ENCODE peak calls at places on chromosomes 3 and 15, in four cellular contexts. F, A, O and R are unnamed samples.

GRCh38 chr3:183492849-183493179 is 62.7 kb downstream of the KLHL6 start:
- DNase-seq in O (peak), F (no peak), A (no peak), R (no peak)

GRCh38 chr15:74134387-74135027 is 4.1 kb downstream of the ISLR2 start:
- DNase-seq in O (peak), A (no peak), F (no peak), R (no peak)

GRCh38 chr3:14124223-14124614 is 451 bp downstream of the CHCHD4 start:
- DNase-seq in A (peak), F (no peak), O (no peak), R (peak)

GRCh38 chr3:151859125-151859741 is 14.2 kb upstream of the SUCNR1 start:
- DNase-seq in F (no peak), O (no peak), A (no peak), R (peak)

GRCh38 chr3:147989344-147989743 is 580.2 kb downstream of the ZIC1 start:
- DNase-seq in F (no peak), A (no peak), O (no peak), R (no peak)

GRCh38 chr3:62567097-62568021 is 194.0 kb upstream of the FEZF2 start:
- DNase-seq in O (peak), F (no peak), A (peak), R (no peak)

GRCh38 chr3:17059966-17060560 is 175.3 kb downstream of the PLCL2 start:
- DNase-seq in O (no peak), A (no peak), F (no peak), R (no peak)

GRCh38 chr3:127070776-127071175 is 87.9 kb downstream of the PLXNA1 start:
- DNase-seq in A (no peak), O (no peak), F (no peak), R (no peak)

GRCh38 chr3:104909188-104909587 is 457.5 kb upstream of the ALCAM start:
- DNase-seq in F (no peak), A (no peak), O (peak), R (no peak)

GRCh38 chr3:142210144-142210543 is 15.2 kb downstream of the GK5 start:
- DNase-seq in F (no peak), O (no peak), A (no peak), R (no peak)

GRCh38 chr3:114685053-114685630 is 391.3 kb downstream of the TIGIT start:
- DNase-seq in A (no peak), O (no peak), F (no peak), R (no peak)

GRCh38 chr15:23759964-23760363 is 72.9 kb upstream of the NDN start:
- DNase-seq in F (no peak), A (no peak), O (no peak), R (no peak)

GRCh38 chr15:88891540-88892254 is 3.6 kb downstream of the HAPLN3 start:
- DNase-seq in A (no peak), O (no peak), F (no peak), R (no peak)

GRCh38 chr3:126107203-126107939 is 23.4 kb upstream of the SLC41A3 start:
- DNase-seq in O (no peak), A (no peak), F (no peak), R (no peak)

DNA sequence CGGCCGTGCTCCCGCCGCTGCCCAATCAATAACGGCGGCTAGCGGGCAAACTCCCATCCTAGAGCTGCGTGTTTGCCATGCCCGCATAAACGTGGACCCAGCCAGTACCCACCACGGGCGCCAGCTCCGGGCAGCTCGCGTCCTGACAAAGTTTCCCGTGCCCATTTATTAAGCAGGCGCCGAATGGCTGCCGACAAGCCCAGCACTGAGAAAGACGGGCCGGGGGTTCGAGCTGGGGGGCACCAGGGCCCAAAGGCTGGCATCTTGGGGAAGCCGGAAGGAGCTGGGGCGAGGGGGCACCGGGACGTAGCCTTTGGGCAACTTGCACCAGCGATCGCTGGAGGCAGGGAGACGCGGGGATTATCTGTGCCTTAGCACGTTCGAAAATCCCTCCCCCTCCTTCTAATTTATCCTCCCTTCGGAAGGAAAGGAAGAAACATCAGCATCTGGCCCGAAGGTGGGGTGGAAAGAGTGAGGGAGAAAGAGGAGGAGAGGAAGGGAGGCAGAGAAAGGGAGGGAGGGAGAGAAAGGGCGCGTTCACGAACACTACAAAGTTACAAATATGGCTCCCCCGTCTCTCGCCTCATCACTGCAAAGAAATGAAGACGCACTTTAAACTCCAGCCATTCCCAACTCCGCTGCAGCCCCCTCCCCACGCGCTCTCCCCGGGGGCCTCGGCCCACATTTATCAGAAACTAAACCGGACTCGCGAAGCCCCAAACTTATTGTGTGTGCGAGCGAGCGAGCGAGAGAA is 1.1 kb downstream of the ANP32A start:
- DNase-seq in F (no peak), O (peak), A (peak), R (peak)
- TF ChIP-seq POLR2A in F (peak), O (no peak), A (peak), R (no peak)

DNA sequence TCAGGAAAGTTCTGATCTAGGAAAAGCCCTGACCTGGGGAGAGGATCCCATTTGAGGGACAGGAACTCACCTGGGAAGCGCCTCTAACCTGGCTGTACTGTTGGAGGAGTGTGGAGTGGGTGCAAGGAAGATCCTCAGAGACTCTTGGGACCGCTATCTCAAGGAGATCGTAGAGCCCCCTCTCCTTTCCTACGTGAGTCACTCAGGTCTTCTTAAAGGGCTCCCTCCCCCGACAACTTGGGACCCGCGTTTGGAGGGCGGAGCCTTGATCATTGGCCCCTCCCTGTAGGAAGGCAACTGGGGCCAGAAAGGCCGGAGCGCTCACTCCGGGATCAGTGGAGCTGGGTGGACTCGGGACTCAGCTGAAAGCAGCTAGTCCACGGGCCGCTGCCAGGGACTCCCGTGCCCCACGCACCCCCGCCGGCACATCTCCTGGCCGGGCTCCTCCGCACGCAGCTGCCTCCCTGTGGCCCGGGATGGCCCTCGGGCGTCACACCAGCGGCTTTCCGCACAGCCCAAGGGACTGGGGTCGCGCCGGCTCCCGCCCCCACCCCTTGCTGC is 520 bp downstream of the SLC26A6 start:
- DNase-seq in O (peak), A (peak), F (peak), R (peak)
- TF ChIP-seq MAZ in O (no peak), A (no peak), F (no peak), R (no peak)

GRCh38 chr3:32684800-32685603 is at the start of gene CNOT10:
- DNase-seq in A (peak), F (peak), O (peak), R (peak)
- TF ChIP-seq POLR2A in A (no peak), F (peak), O (peak), R (peak)

DNA sequence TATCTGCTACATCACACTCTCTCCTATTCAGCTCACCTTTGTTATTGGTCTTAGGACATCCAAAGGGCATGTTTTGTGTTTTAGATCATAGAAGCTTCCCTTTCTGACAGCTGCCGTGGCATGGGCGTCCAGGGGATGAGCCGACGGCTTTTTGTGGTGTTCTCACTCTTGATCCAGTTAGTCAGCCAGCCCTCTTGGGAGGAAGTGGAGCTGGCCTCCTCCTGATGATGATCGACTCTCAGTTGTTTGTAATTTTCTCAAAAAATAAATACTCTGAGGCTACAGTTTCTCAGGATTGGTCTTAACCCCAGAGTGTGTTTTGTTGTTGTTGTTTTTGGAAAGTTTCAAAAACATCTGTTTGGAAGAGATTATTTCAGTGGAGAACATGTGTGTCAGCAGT is 34.4 kb downstream of the BOC start:
- DNase-seq in F (no peak), A (no peak), O (peak), R (no peak)
- TF ChIP-seq MAZ in F (no peak), A (no peak), O (no peak), R (no peak)

GRCh38 chr3:129313415-129313982 is 34.8 kb downstream of the HMCES start:
- DNase-seq in A (no peak), O (peak), F (no peak), R (no peak)
- TF ChIP-seq POLR2A in A (no peak), O (no peak), F (peak), R (no peak)

DNA sequence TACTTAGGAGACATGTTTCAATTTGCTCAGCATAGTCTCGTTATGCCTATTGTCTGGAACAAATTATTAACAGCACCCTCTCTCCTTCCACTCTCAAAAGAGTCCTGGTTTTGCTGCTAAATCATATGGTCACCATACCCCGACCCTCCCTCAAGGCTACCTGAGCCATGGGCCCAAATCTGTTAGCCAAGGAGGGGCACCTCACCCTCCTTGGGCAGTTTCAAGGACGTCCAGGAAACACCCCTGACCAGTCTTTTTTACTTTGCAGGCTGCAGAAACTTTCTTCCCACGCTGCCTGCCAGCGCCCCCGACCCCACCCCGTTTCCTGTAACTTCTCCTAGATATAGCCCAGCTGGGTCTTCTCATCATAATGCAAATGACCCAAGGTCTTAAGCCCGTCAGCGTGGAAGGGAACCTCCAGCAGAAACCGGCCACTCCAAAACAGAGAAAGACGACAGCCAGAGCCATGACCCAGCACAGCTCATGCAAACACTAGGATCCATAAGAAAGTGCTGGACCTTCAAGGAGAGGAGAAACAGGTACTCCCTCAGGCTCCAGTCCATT is 62.3 kb downstream of the ADCY5 start:
- DNase-seq in A (no peak), F (no peak), O (peak), R (no peak)
- TF ChIP-seq MAZ in A (no peak), F (no peak), O (no peak), R (no peak)